ENCODE peak calls at places on chromosomes 7 and 10, in seven cellular contexts. One of them, this sample, is unnamed.

GRCh38 chr10:6912424-6912823 is 332.3 kb upstream of the PRKCQ start:
- DNase-seq in brain microvascular endothelial cell: no peak
- DNase-seq in Calu3: no peak
- DNase-seq in astrocyte of the cerebellum: no peak
- DNase-seq in BE2C: no peak
- DNase-seq in transverse colon: no peak
- DNase-seq in GM10248: no peak
- DNase-seq in this sample: peak

GRCh38 chr10:113026679-113027078 is 76.6 kb downstream of the TCF7L2 start:
- DNase-seq in BE2C: no peak
- DNase-seq in brain microvascular endothelial cell: no peak
- DNase-seq in Calu3: no peak
- DNase-seq in astrocyte of the cerebellum: peak
- DNase-seq in transverse colon: no peak
- DNase-seq in GM10248: no peak
- DNase-seq in this sample: no peak

GRCh38 chr10:29977161-29977560 is 82.2 kb downstream of the JCAD start:
- DNase-seq in GM10248: no peak
- DNase-seq in astrocyte of the cerebellum: no peak
- DNase-seq in transverse colon: no peak
- DNase-seq in BE2C: no peak
- DNase-seq in brain microvascular endothelial cell: no peak
- DNase-seq in Calu3: no peak
- DNase-seq in this sample: no peak

GRCh38 chr7:41573881-41574280 is 129.0 kb downstream of the INHBA start:
- DNase-seq in Calu3: no peak
- DNase-seq in GM10248: no peak
- DNase-seq in brain microvascular endothelial cell: no peak
- DNase-seq in transverse colon: no peak
- DNase-seq in astrocyte of the cerebellum: no peak
- DNase-seq in BE2C: no peak
- DNase-seq in this sample: no peak

GRCh38 chr10:65950075-65950474 is 975.8 kb upstream of the LRRTM3 start:
- DNase-seq in BE2C: no peak
- DNase-seq in transverse colon: no peak
- DNase-seq in brain microvascular endothelial cell: peak
- DNase-seq in Calu3: no peak
- DNase-seq in astrocyte of the cerebellum: no peak
- DNase-seq in GM10248: no peak
- DNase-seq in this sample: peak

GRCh38 chr7:5678295-5679046 is 103.0 kb downstream of the RNF216 start:
- DNase-seq in GM10248: no peak
- DNase-seq in transverse colon: no peak
- DNase-seq in brain microvascular endothelial cell: no peak
- DNase-seq in Calu3: no peak
- DNase-seq in astrocyte of the cerebellum: no peak
- DNase-seq in BE2C: no peak
- DNase-seq in this sample: no peak

GRCh38 chr10:27783660-27784059 is 38.0 kb upstream of the MKX start:
- DNase-seq in BE2C: no peak
- DNase-seq in brain microvascular endothelial cell: peak
- DNase-seq in transverse colon: no peak
- DNase-seq in astrocyte of the cerebellum: peak
- DNase-seq in GM10248: no peak
- DNase-seq in Calu3: peak
- DNase-seq in this sample: peak

GRCh38 chr7:101662447-101662998 is 33.4 kb upstream of the MYL10 start:
- DNase-seq in GM10248: no peak
- DNase-seq in astrocyte of the cerebellum: no peak
- DNase-seq in BE2C: no peak
- DNase-seq in brain microvascular endothelial cell: no peak
- DNase-seq in transverse colon: no peak
- DNase-seq in Calu3: no peak
- DNase-seq in this sample: no peak

GRCh38 chr7:138164804-138165203 is 88.5 kb downstream of the AKR1D1 start:
- DNase-seq in brain microvascular endothelial cell: no peak
- DNase-seq in Calu3: no peak
- DNase-seq in GM10248: no peak
- DNase-seq in transverse colon: no peak
- DNase-seq in astrocyte of the cerebellum: no peak
- DNase-seq in BE2C: no peak
- DNase-seq in this sample: no peak

GRCh38 chr7:27453702-27454405 is 208.8 kb downstream of the HIBADH start:
- DNase-seq in transverse colon: no peak
- DNase-seq in BE2C: peak
- DNase-seq in Calu3: peak
- DNase-seq in brain microvascular endothelial cell: peak
- DNase-seq in GM10248: no peak
- DNase-seq in astrocyte of the cerebellum: no peak
- DNase-seq in this sample: no peak

GRCh38 chr10:110052911-110053310 is 45.1 kb downstream of the ADD3 start:
- DNase-seq in transverse colon: no peak
- DNase-seq in Calu3: no peak
- DNase-seq in BE2C: no peak
- DNase-seq in GM10248: no peak
- DNase-seq in brain microvascular endothelial cell: no peak
- DNase-seq in astrocyte of the cerebellum: no peak
- DNase-seq in this sample: no peak

GRCh38 chr10:71081912-71082311 is 130.5 kb upstream of the UNC5B start:
- DNase-seq in GM10248: no peak
- DNase-seq in transverse colon: peak
- DNase-seq in Calu3: no peak
- DNase-seq in astrocyte of the cerebellum: no peak
- DNase-seq in brain microvascular endothelial cell: no peak
- DNase-seq in BE2C: no peak
- DNase-seq in this sample: no peak

GRCh38 chr7:101916041-101916800 is 98.8 kb downstream of the CUX1 start:
- DNase-seq in GM10248: no peak
- DNase-seq in transverse colon: no peak
- DNase-seq in Calu3: no peak
- DNase-seq in astrocyte of the cerebellum: no peak
- DNase-seq in brain microvascular endothelial cell: no peak
- DNase-seq in BE2C: no peak
- DNase-seq in this sample: no peak

GRCh38 chr10:43348511-43349312 is 22.7 kb upstream of the FXYD4 start:
- DNase-seq in Calu3: peak
- DNase-seq in brain microvascular endothelial cell: peak
- DNase-seq in astrocyte of the cerebellum: peak
- DNase-seq in BE2C: peak
- DNase-seq in transverse colon: peak
- DNase-seq in GM10248: peak
- DNase-seq in this sample: peak

GRCh38 chr10:58643029-58643428 is 130.4 kb downstream of the BICC1 start:
- DNase-seq in GM10248: no peak
- DNase-seq in Calu3: no peak
- DNase-seq in astrocyte of the cerebellum: no peak
- DNase-seq in BE2C: no peak
- DNase-seq in transverse colon: no peak
- DNase-seq in brain microvascular endothelial cell: no peak
- DNase-seq in this sample: no peak

GRCh38 chr10:78717200-78717599 is 351.6 kb upstream of the ZMIZ1 start:
- DNase-seq in transverse colon: peak
- DNase-seq in brain microvascular endothelial cell: no peak
- DNase-seq in astrocyte of the cerebellum: peak
- DNase-seq in GM10248: no peak
- DNase-seq in Calu3: no peak
- DNase-seq in BE2C: no peak
- DNase-seq in this sample: no peak

GRCh38 chr7:122790132-122790531 is 87.4 kb upstream of the RNF148 start:
- DNase-seq in transverse colon: no peak
- DNase-seq in Calu3: no peak
- DNase-seq in astrocyte of the cerebellum: no peak
- DNase-seq in brain microvascular endothelial cell: no peak
- DNase-seq in BE2C: no peak
- DNase-seq in GM10248: no peak
- DNase-seq in this sample: no peak

GRCh38 chr7:5303885-5304505 is 21.3 kb downstream of the SLC29A4 start:
- DNase-seq in brain microvascular endothelial cell: no peak
- DNase-seq in BE2C: no peak
- DNase-seq in transverse colon: no peak
- DNase-seq in astrocyte of the cerebellum: no peak
- DNase-seq in Calu3: no peak
- DNase-seq in GM10248: no peak
- DNase-seq in this sample: no peak

GRCh38 chr7:50752422-50752821 is 30.3 kb downstream of the GRB10 start:
- DNase-seq in transverse colon: no peak
- DNase-seq in brain microvascular endothelial cell: no peak
- DNase-seq in Calu3: no peak
- DNase-seq in GM10248: no peak
- DNase-seq in astrocyte of the cerebellum: no peak
- DNase-seq in BE2C: no peak
- DNase-seq in this sample: no peak

DNA sequence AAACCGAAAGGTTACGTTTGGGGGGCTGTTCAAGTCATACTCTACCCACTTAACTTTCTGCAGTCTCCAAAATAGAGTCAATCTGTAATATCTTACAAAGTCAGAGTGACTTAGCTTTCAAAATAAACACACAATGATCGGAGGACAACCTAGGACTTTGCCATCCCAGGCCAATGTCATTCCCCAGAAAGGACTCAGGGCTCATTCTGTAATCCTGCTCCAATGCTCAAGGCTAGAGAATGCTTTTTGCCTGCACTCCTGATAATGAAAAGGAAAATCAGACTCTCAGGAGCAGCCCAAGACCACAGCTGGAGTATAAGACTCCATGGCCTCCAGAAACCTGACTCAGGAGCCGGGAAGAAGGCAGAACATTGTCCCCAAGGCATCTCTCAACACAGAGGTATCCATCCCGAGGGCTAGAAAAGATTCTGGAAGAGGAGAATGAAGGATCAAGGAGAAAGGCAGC is 28.5 kb upstream of the ASCC1 start:
- DNase-seq in transverse colon: no peak
- DNase-seq in brain microvascular endothelial cell: no peak
- DNase-seq in Calu3: no peak
- DNase-seq in astrocyte of the cerebellum: no peak
- DNase-seq in BE2C: no peak
- DNase-seq in GM10248: no peak
- DNase-seq in this sample: no peak
- TF ChIP-seq CTCF in transverse colon: no peak
- TF ChIP-seq CTCF in brain microvascular endothelial cell: no peak
- TF ChIP-seq CTCF in Calu3: no peak
- TF ChIP-seq CTCF in astrocyte of the cerebellum: no peak
- TF ChIP-seq CTCF in BE2C: no peak
- TF ChIP-seq CTCF in GM10248: no peak
- TF ChIP-seq CTCF in this sample: no peak

GRCh38 chr7:115850774-115851173 is 179.8 kb downstream of the TFEC start:
- DNase-seq in astrocyte of the cerebellum: no peak
- DNase-seq in brain microvascular endothelial cell: no peak
- DNase-seq in BE2C: no peak
- DNase-seq in transverse colon: no peak
- DNase-seq in Calu3: no peak
- DNase-seq in GM10248: no peak
- DNase-seq in this sample: no peak

GRCh38 chr7:115851291-115851690 is 179.3 kb downstream of the TFEC start:
- DNase-seq in Calu3: peak
- DNase-seq in transverse colon: no peak
- DNase-seq in GM10248: peak
- DNase-seq in brain microvascular endothelial cell: peak
- DNase-seq in astrocyte of the cerebellum: peak
- DNase-seq in BE2C: no peak
- DNase-seq in this sample: no peak
- TF ChIP-seq CTCF in Calu3: peak
- TF ChIP-seq CTCF in transverse colon: peak
- TF ChIP-seq CTCF in GM10248: peak
- TF ChIP-seq CTCF in brain microvascular endothelial cell: peak
- TF ChIP-seq CTCF in astrocyte of the cerebellum: peak
- TF ChIP-seq CTCF in BE2C: peak
- TF ChIP-seq CTCF in this sample: no peak

GRCh38 chr10:93995182-93995581 is 1.5 kb downstream of the PLCE1 start:
- DNase-seq in astrocyte of the cerebellum: no peak
- DNase-seq in Calu3: no peak
- DNase-seq in transverse colon: no peak
- DNase-seq in BE2C: no peak
- DNase-seq in GM10248: no peak
- DNase-seq in brain microvascular endothelial cell: no peak
- DNase-seq in this sample: no peak

GRCh38 chr10:93993414-93993781 is 333 bp upstream of the PLCE1 start:
- DNase-seq in brain microvascular endothelial cell: no peak
- DNase-seq in GM10248: no peak
- DNase-seq in BE2C: no peak
- DNase-seq in transverse colon: peak
- DNase-seq in Calu3: no peak
- DNase-seq in astrocyte of the cerebellum: no peak
- DNase-seq in this sample: no peak

GRCh38 chr10:93995598-93996271 is 2.0 kb downstream of the PLCE1 start:
- DNase-seq in transverse colon: no peak
- DNase-seq in GM10248: no peak
- DNase-seq in astrocyte of the cerebellum: peak
- DNase-seq in BE2C: no peak
- DNase-seq in brain microvascular endothelial cell: peak
- DNase-seq in Calu3: no peak
- DNase-seq in this sample: peak

GRCh38 chr10:93992400-93993030 is 1.2 kb upstream of the PLCE1 start:
- DNase-seq in BE2C: no peak
- DNase-seq in astrocyte of the cerebellum: no peak
- DNase-seq in Calu3: no peak
- DNase-seq in transverse colon: no peak
- DNase-seq in brain microvascular endothelial cell: no peak
- DNase-seq in GM10248: no peak
- DNase-seq in this sample: no peak

DNA sequence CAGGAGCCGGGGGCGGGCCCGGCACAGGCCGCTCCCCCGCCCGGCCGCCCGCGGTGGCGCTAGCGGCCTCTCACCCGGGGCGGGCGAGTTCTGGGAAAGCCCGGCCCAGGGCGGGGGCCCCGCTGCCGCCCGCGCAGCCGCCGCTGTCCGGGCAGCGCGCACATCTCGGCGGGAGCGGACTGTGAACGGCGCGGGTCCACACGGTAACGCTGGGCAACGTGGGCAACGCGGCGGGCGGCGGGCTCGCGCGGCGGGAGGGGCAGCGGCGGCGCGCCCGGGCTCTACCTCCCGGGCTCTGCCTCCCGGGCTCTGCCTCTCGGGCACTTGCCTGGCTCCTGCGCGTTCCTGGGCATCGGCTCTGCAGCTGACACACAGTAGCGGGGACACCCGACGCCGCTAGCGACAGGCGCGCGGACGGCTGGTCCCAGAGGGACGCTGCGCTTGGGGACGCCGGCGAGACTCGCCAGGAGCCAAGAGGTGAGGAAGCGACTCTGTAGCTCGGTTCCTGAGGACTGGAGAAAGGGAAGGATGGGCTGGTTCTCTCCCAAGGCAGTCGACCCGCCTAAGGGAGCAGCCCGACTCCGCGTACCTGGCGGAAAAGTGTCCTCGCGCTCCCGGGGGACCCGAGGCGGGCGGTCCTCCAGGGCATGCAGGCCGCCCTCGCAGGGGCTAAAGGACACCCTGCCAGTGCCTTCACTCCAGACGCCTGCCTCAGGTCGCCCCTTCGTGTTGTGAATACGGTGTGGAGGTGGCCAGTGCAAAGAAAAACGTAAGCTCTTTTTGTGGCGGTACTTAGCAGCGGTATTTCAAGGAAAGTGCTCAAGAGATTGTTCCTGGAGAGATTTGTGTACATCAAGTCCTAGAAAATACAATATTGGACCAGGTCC is at the start of gene PLCE1:
- DNase-seq in transverse colon: peak
- DNase-seq in brain microvascular endothelial cell: no peak
- DNase-seq in Calu3: peak
- DNase-seq in astrocyte of the cerebellum: no peak
- DNase-seq in GM10248: peak
- DNase-seq in BE2C: peak
- DNase-seq in this sample: peak
- TF ChIP-seq CTCF in transverse colon: no peak
- TF ChIP-seq CTCF in brain microvascular endothelial cell: no peak
- TF ChIP-seq CTCF in Calu3: no peak
- TF ChIP-seq CTCF in astrocyte of the cerebellum: no peak
- TF ChIP-seq CTCF in GM10248: no peak
- TF ChIP-seq CTCF in BE2C: no peak
- TF ChIP-seq CTCF in this sample: peak

GRCh38 chr7:141251957-141252356 is 178.1 kb downstream of the TMEM178B start:
- DNase-seq in GM10248: no peak
- DNase-seq in BE2C: no peak
- DNase-seq in transverse colon: no peak
- DNase-seq in brain microvascular endothelial cell: no peak
- DNase-seq in astrocyte of the cerebellum: no peak
- DNase-seq in Calu3: no peak
- DNase-seq in this sample: no peak
- TF ChIP-seq CTCF in GM10248: no peak
- TF ChIP-seq CTCF in BE2C: peak
- TF ChIP-seq CTCF in transverse colon: no peak
- TF ChIP-seq CTCF in brain microvascular endothelial cell: peak
- TF ChIP-seq CTCF in astrocyte of the cerebellum: no peak
- TF ChIP-seq CTCF in Calu3: no peak
- TF ChIP-seq CTCF in this sample: no peak